ENCODE peak calls at places on chromosomes 4 and X, in six cellular contexts. V is IMR-90, U is breast epithelium, Z is A549, H is heart left ventricle, M is ovary. K is an unnamed sample.

GRCh38 chrX:118116308-118117068 is at the start of gene KLHL13:
- DNase-seq in U (no peak), M (peak; percentile 65), V (peak; percentile 18), H (peak; percentile 43), Z (peak; percentile 15), K (no peak)

GRCh38 chr4:83535520-83535944 is 376 bp upstream of the GPAT3 start:
- DNase-seq in V (peak; percentile 76), M (peak; percentile 81), Z (peak; percentile 42), H (peak; percentile 52), U (no peak), K (peak; percentile 67)

GRCh38 chr4:83631066-83631465 is 95.2 kb downstream of the GPAT3 start:
- DNase-seq in U (no peak), M (no peak), Z (no peak), V (peak; percentile 90), H (no peak), K (no peak)

GRCh38 chrX:298993-299392 is 17.8 kb downstream of the PLCXD1 start:
- DNase-seq in V (no peak), M (no peak), H (peak; percentile 21), U (peak; percentile 35), Z (no peak), K (no peak)

GRCh38 chr4:40232610-40233009 is 35.8 kb downstream of the RHOH start:
- DNase-seq in Z (no peak), V (no peak), U (no peak), H (no peak), M (no peak), K (no peak)

GRCh38 chrX:19955306-19955705 is 35.6 kb downstream of the BCLAF3 start:
- DNase-seq in U (no peak), M (no peak), Z (no peak), V (no peak), H (no peak), K (no peak)

GRCh38 chr4:139556735-139557505 is 901 bp upstream of the SETD7 start:
- DNase-seq in H (peak; percentile 59), U (peak; percentile 65), Z (peak; percentile 35), V (no peak), M (no peak), K (peak; percentile 90)

GRCh38 chr4:87717276-87718031 is 67.4 kb downstream of the DMP1 start:
- DNase-seq in M (no peak), H (no peak), U (no peak), V (no peak), Z (no peak), K (no peak)

GRCh38 chr4:142846105-142846728 is at the start of gene INPP4B:
- DNase-seq in H (peak; percentile 70), Z (no peak), M (peak; percentile 76), U (peak; percentile 54), V (peak; percentile 65), K (peak; percentile 23)

GRCh38 chr4:105453550-105454201 is 20.2 kb downstream of the PPA2 start:
- DNase-seq in U (no peak), V (no peak), Z (no peak), H (no peak), M (no peak), K (no peak)

GRCh38 chr4:150970685-150971151 is 44.4 kb downstream of the LRBA start:
- DNase-seq in U (no peak), V (no peak), H (no peak), M (no peak), Z (no peak), K (no peak)

GRCh38 chr4:83219344-83219990 is 65.1 kb downstream of the COQ2 start:
- DNase-seq in U (peak; percentile 52), Z (no peak), H (no peak), M (peak; percentile 48), V (no peak), K (no peak)

DNA sequence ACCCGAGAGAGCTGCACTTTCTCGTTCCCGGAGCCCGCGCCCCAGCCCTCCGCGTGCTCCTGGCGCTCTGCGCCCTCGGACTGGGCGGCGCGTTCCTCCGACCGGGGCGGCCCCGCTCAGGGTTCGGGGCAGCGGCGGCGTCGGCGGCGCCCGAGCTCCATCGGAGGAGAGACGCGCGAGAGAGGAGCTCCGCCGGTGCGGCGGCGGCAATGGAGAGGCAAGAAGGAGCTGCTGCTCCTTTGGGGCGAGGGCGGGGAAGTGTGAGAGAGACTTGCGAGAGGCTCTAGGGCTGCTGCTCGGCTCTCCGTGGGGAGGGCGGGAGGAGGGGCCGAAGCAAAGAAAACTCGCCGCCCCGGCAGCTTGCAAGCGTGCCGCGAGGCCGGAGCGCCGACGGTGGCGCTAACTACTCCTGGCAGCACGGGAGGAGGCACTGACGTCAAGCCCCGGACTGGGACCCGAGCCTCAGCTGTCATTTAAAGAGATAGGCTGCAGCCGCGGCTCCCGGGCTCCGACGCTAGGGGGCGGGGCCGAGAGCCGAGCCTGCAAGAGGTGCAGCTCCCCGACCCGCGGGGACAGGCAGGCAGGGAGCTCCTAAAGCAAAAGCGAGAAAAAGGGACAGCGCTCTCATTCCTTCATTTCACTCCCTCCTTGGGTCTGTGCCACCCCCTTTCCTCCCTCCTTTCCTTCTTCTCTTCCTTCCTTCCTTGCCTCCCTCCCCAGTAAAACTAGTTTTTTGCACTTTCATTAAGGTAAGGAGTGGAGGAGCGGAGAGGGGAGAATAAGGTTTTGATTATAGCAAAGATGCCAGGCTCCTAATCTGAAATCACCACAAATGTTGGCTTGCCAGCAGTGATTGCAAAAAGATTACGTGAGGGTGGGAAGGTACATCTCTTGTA is at the start of gene KCTD8:
- DNase-seq in U (peak; percentile 57), M (peak; percentile 89), V (peak; percentile 39), Z (peak; percentile 48), H (peak; percentile 85), K (peak; percentile 79)
- TF ChIP-seq POLR2A in U (no peak), M (peak; percentile 67), V (no peak), Z (no peak), H (no peak), K (peak; percentile 10)

GRCh38 chr4:38111717-38112116 is 151.5 kb downstream of the PTTG2 start:
- DNase-seq in H (no peak), M (no peak), Z (no peak), V (no peak), U (no peak), K (no peak)
- H3K4me1 ChIP-seq in H (peaks cover 33% of the 10 kb centered on the region), M (peaks cover 17% of the 10 kb centered on the region), Z (no peaks in the 10 kb centered on the region), V (peaks cover 12% of the 10 kb centered on the region), U (no peaks in the 10 kb centered on the region), K (peaks cover 10% of the 10 kb centered on the region)

GRCh38 chr4:2812600-2812932 is 19.7 kb downstream of the SH3BP2 start:
- DNase-seq in V (no peak), M (no peak), U (no peak), Z (no peak), H (no peak), K (no peak)
- H3K4me3 ChIP-seq in V (no peak overlapping the region), M (peak overlapping the region; percentile 7), U (peak overlapping the region; percentile 41), Z (no peak overlapping the region), H (peak overlapping the region; percentile 37), K (peak overlapping the region; percentile 43)

GRCh38 chrX:55160685-55161552 is 59.2 kb upstream of the PAGE5 start:
- DNase-seq in Z (peak; percentile 55), M (peak; percentile 92), H (peak; percentile 94), V (peak; percentile 84), U (peak; percentile 88), K (peak; percentile 95)
- TF ChIP-seq POLR2A in Z (peak; percentile 82), M (peak; percentile 78), H (no peak), V (no peak), U (no peak), K (peak; percentile 51)

GRCh38 chrX:107725761-107726555 is 49.6 kb downstream of the TSC22D3 start:
- DNase-seq in Z (no peak), M (peak; percentile 60), V (no peak), U (no peak), H (no peak), K (peak; percentile 60)
- H3K4me1 ChIP-seq in Z (peaks cover 60% of the 10 kb centered on the region), M (peaks cover 24% of the 10 kb centered on the region), V (peaks cover 2% of the 10 kb centered on the region), U (peaks cover 4% of the 10 kb centered on the region), H (peaks cover 29% of the 10 kb centered on the region), K (peaks cover 31% of the 10 kb centered on the region)

DNA sequence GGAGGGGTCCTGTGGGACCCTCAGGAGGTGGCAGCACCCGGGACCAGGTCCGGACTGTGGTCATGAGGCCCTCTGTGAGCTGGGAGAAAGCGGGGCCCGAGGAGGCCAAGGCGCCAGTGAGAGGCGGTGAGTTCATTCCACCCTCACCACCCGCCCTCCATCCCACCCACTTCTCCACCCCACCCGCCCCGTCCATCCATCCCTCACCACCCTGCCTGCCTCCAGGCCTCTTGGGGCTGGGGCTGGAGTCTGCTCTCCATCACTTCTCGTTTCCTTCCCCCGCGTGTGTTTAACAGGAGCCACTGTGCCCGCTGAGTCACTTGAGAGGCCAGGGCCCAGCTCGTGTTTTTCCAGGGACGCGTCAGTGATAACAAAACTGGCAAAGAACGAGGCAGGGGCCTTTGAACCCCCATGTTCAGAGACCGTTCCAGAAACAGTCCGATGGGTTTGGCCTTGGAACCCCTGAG is 6.2 kb downstream of the SH3TC1 start:
- DNase-seq in Z (no peak), U (no peak), M (no peak), H (no peak), V (peak; percentile 38), K (no peak)
- H3K4me3 ChIP-seq in Z (no peak overlapping the region), U (no peak overlapping the region), M (no peak overlapping the region), H (no peak overlapping the region), V (no peak overlapping the region), K (no peak overlapping the region)

DNA sequence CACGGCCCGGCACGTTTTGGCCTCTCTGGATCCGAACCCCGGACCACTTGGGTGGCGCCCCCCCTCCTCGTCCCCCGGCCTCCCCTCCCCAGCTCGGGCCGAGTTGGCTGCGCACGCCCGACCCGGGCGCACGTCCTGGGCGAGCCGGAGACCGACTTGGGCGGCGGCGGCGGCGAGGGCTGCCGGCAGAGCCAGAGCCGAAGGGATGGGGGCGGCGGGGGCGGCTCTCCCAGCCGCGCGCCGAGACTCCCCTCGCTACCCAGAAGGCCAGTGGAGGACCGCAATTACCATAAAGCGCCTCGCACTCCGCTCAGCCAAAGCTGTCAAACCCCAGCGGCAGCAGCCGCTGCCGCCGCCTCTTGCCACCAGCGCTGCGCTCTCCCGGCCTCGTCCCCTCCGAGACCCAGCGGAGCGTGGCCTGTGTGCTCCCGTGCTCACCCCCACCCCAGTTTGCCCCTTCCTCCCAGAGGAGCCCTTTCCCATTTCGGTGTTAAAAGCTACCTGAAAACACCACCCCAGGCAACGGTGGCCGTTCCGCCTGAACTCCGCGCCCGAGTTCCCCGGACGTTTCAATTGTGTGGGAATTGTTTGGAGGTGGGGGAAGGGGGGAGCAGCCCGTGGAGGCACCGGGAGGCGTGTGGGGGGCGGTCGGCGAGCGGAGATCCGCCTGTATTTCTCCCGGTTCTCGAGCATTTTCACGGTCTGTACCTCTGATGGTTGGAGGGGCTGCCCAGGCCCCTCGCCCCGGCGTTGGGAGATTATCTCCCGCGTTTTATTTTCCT is 697 bp upstream of the BCOR start:
- DNase-seq in U (no peak), V (no peak), M (no peak), H (peak; percentile 40), Z (peak; percentile 52), K (no peak)
- TF ChIP-seq POLR2A in U (no peak), V (peak; percentile 54), M (no peak), H (no peak), Z (no peak), K (peak; percentile 20)

GRCh38 chr4:94463771-94464170 is 12.0 kb downstream of the PDLIM5 start:
- DNase-seq in U (no peak), H (no peak), M (no peak), V (peak; percentile 47), Z (no peak), K (no peak)
- H3K4me1 ChIP-seq in U (no peaks in the 10 kb centered on the region), H (peaks cover 23% of the 10 kb centered on the region), M (peaks cover 2% of the 10 kb centered on the region), V (peaks cover 8% of the 10 kb centered on the region), Z (peaks cover 60% of the 10 kb centered on the region), K (peaks cover 14% of the 10 kb centered on the region)

GRCh38 chr4:137124278-137124932 is 407.9 kb downstream of the PCDH18 start:
- DNase-seq in Z (peak; percentile 7), V (peak; percentile 79), H (no peak), M (no peak), U (no peak), K (no peak)
- H3K4me3 ChIP-seq in Z (peak overlapping the region; percentile 46), V (peak overlapping the region; percentile 44), H (peak overlapping the region; percentile 5), M (peak overlapping the region; percentile 12), U (peak overlapping the region; percentile 40), K (no peak overlapping the region)

K was measured in upper lobe of left lung.